ENCODE peak calls at places on chromosome 15, in seven cellular contexts. W is IMR-90, A is neuronal stem cell, F is H9, D is mesendoderm, E is mesenchymal stem cell, P is H1. S is an unnamed sample.

GRCh38 chr15:79172032-79172481 is 81.5 kb upstream of the RASGRF1 start:
- DNase-seq in F (peak), W (no peak), D (peak), E (no peak), A (no peak), P (no peak), S (peak)

GRCh38 chr15:55221090-55222011 is 24.6 kb upstream of the RSL24D1 start:
- DNase-seq in F (no peak), E (peak), D (peak), P (no peak), A (no peak), W (peak), S (peak)

GRCh38 chr15:44598066-44598465 is 61.1 kb downstream of the EIF3J start:
- DNase-seq in P (no peak), D (no peak), W (no peak), A (no peak), F (no peak), E (no peak), S (no peak)

GRCh38 chr15:91108421-91108820 is 8.4 kb downstream of the SV2B start:
- DNase-seq in F (no peak), P (no peak), W (no peak), D (no peak), A (no peak), E (no peak), S (no peak)

GRCh38 chr15:76973362-76973743 is 21.6 kb upstream of the PSTPIP1 start:
- DNase-seq in P (peak), A (peak), F (peak), E (peak), D (peak), W (peak), S (no peak)

GRCh38 chr15:63971427-63971805 is 74.9 kb downstream of the DAPK2 start:
- DNase-seq in D (peak), P (no peak), E (no peak), F (peak), A (no peak), W (no peak), S (no peak)

GRCh38 chr15:40483919-40484318 is 13.1 kb downstream of the CHST14 start:
- DNase-seq in D (no peak), E (no peak), F (no peak), A (no peak), P (no peak), W (no peak), S (no peak)

GRCh38 chr15:66053991-66054390 is 184.7 kb downstream of the RAB11A start:
- DNase-seq in P (no peak), A (no peak), F (no peak), W (no peak), E (no peak), D (no peak), S (no peak)

GRCh38 chr15:80508783-80509182 is 104.6 kb downstream of the ARNT2 start:
- DNase-seq in W (no peak), F (no peak), D (no peak), E (no peak), P (no peak), A (no peak), S (no peak)

GRCh38 chr15:41971893-41972340 is 440 bp downstream of the EHD4 start:
- DNase-seq in D (no peak), A (peak), F (no peak), P (no peak), E (no peak), W (no peak), S (no peak)

GRCh38 chr15:81155375-81156218 is 21.5 kb downstream of the CFAP161 start:
- DNase-seq in A (no peak), D (peak), P (no peak), F (no peak), W (peak), E (peak), S (peak)

GRCh38 chr15:63506537-63507035 is 2.2 kb downstream of the USP3 start:
- DNase-seq in D (no peak), A (no peak), E (peak), W (no peak), F (no peak), P (no peak), S (no peak)

GRCh38 chr15:69686626-69687025 is 234.0 kb downstream of the RPLP1 start:
- DNase-seq in F (no peak), A (no peak), W (no peak), E (no peak), P (no peak), D (no peak), S (peak)

GRCh38 chr15:22960587-22960986 is 19.6 kb downstream of the CYFIP1 start:
- DNase-seq in E (no peak), D (no peak), F (no peak), W (no peak), P (no peak), A (no peak), S (no peak)

GRCh38 chr15:45307230-45307924 is 55.3 kb downstream of the SLC28A2 start:
- DNase-seq in W (peak), E (peak), A (no peak), P (no peak), F (no peak), D (no peak), S (no peak)

GRCh38 chr15:92224843-92225242 is 168.8 kb upstream of the ST8SIA2 start:
- DNase-seq in A (no peak), D (no peak), F (no peak), E (no peak), W (no peak), P (no peak), S (no peak)

GRCh38 chr15:70892002-70892911 is at the start of the genes LRRC49 and THAP10:
- DNase-seq in E (peak), D (peak), W (peak), P (peak), F (peak), A (peak), S (peak)

GRCh38 chr15:75929799-75930565 is 26.3 kb downstream of the FBXO22 start:
- DNase-seq in F (no peak), D (no peak), P (no peak), E (no peak), A (no peak), W (no peak), S (no peak)

GRCh38 chr15:51044037-51044712 is 50.5 kb downstream of the TNFAIP8L3 start:
- DNase-seq in P (no peak), E (no peak), A (no peak), D (peak), F (no peak), W (no peak), S (no peak)

GRCh38 chr15:98126326-98127090 is 166.0 kb downstream of the ARRDC4 start:
- DNase-seq in W (no peak), D (no peak), F (no peak), E (no peak), P (no peak), A (no peak), S (no peak)

GRCh38 chr15:71336671-71337070 is 221.4 kb downstream of the THSD4 start:
- DNase-seq in A (no peak), E (no peak), F (no peak), D (peak), P (no peak), W (no peak), S (peak)

GRCh38 chr15:100601158-100601557 is 826 bp downstream of the LINS1 start:
- DNase-seq in A (no peak), D (peak), W (no peak), P (no peak), F (no peak), E (peak), S (no peak)

GRCh38 chr15:38038659-38039442 is 104.4 kb downstream of the TMCO5A start:
- DNase-seq in E (peak), W (peak), P (no peak), D (no peak), A (no peak), F (no peak), S (peak)

GRCh38 chr15:79523266-79523665 is 91.1 kb downstream of the MINAR1 start:
- DNase-seq in P (no peak), D (peak), A (no peak), E (no peak), F (no peak), W (no peak), S (no peak)

GRCh38 chr15:57994468-57995154 is 70.9 kb downstream of the ALDH1A2 start:
- DNase-seq in P (no peak), A (no peak), W (no peak), E (no peak), F (no peak), D (no peak), S (no peak)

GRCh38 chr15:27865926-27866325 is 233.2 kb downstream of the OCA2 start:
- DNase-seq in D (no peak), E (no peak), A (no peak), W (no peak), F (no peak), P (no peak), S (no peak)

GRCh38 chr15:46766021-46766420 is 951.3 kb upstream of the SEMA6D start:
- DNase-seq in A (no peak), F (no peak), E (no peak), P (no peak), D (peak), W (no peak), S (no peak)

GRCh38 chr15:62658498-62658897 is 384.0 kb upstream of the TPM1 start:
- DNase-seq in D (peak), P (no peak), E (peak), F (no peak), W (no peak), A (no peak), S (peak)

GRCh38 chr15:77853910-77854309 is 221.2 kb upstream of the LINGO1 start:
- DNase-seq in W (no peak), A (no peak), P (no peak), E (no peak), F (no peak), D (no peak), S (no peak)

GRCh38 chr15:33194237-33194636 is 277 bp downstream of the FMN1 start:
- DNase-seq in W (no peak), D (no peak), P (no peak), A (peak), E (no peak), F (no peak), S (no peak)

GRCh38 chr15:91156175-91156726 is 56.2 kb downstream of the SV2B start:
- DNase-seq in D (no peak), A (no peak), E (no peak), W (no peak), P (no peak), F (no peak), S (no peak)

GRCh38 chr15:25763954-25764353 is 99.2 kb downstream of the ATP10A start:
- DNase-seq in A (no peak), E (no peak), W (no peak), D (no peak), F (no peak), P (no peak), S (no peak)

GRCh38 chr15:68617001-68617400 is 38.2 kb downstream of the CORO2B start:
- DNase-seq in F (no peak), D (no peak), W (peak), P (no peak), A (no peak), E (peak), S (no peak)

GRCh38 chr15:57003418-57003817 is 85.0 kb downstream of the TCF12 start:
- DNase-seq in A (no peak), P (no peak), D (no peak), F (no peak), E (peak), W (peak), S (peak)

GRCh38 chr15:85527907-85528306 is 147.5 kb downstream of the AKAP13 start:
- DNase-seq in E (peak), A (no peak), F (no peak), D (peak), P (no peak), W (peak), S (peak)

GRCh38 chr15:61521961-61522360 is 292.9 kb upstream of the RORA start:
- DNase-seq in W (no peak), D (no peak), E (no peak), A (no peak), P (no peak), F (no peak), S (no peak)

DNA sequence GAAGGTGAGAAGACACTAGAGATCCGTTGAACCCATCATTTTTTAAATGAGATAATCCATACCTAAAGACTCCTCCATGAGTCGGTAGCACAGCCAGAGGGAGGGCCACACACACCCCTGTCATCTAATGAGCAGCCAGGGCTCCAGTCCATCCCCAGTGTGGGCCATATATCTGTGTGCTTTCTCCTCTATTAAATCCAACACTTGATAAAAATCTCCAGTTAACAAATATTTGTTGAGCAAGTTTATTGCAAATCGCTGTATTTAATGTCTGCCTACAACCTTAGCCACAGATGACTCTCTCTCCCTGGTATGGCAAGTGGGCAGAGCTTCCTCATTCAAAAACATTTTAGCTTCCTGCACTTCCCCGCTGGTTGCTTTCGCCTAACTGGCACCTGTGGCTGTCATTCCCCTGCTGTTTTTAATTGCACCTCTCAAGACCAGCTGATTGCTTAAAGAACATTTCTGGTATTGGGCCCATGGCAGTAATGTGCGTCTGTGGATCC is 82.8 kb downstream of the SMAD3 start:
- DNase-seq in W (peak), F (no peak), D (no peak), A (no peak), P (no peak), E (peak), S (peak)
- H3K4ac ChIP-seq in W (peak), F (no peak), D (no peak), A (no peak), P (no peak), E (peak), S (peak)

GRCh38 chr15:93835378-93835777 is 396.0 kb upstream of the MCTP2 start:
- DNase-seq in W (no peak), E (no peak), F (no peak), D (no peak), P (no peak), A (no peak), S (no peak)
- H3K4ac ChIP-seq in W (no peak), E (no peak), F (no peak), D (no peak), P (no peak), A (no peak), S (no peak)

DNA sequence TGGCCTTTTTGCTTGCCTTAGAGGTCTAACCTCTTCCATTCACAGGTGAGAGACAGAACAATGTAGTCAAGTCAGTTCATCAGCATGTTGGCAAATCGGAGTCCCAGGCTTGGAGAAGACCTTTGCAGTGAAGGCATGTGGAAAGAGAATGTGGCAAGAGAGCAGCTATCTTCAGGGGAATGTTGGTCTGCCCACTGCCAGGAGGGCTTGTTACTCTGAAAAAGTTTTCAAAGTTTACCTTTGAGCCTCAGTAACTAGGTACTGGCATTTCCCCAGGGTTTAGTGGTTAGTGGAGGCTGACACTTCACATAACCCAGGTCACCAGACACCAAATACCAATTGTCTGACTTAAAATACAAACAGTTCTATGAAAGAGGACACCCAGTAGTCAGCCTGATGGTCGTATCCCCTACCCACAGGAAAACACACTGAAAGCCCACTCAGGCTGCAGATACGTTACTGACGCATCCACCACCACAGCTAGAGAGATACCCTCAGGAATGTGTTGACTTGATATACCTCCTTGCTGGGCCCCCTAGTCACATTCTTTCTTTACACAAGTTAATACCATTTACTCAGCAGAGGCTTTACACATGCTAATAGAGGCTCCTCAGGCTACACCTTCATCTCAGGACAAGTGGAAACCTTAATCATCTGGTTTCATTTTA is 9.7 kb upstream of the ARID3B start:
- DNase-seq in W (peak), A (no peak), P (no peak), E (peak), F (peak), D (peak), S (peak)
- H3K4ac ChIP-seq in W (peak), A (no peak), P (no peak), E (no peak), F (peak), D (peak), S (no peak)

DNA sequence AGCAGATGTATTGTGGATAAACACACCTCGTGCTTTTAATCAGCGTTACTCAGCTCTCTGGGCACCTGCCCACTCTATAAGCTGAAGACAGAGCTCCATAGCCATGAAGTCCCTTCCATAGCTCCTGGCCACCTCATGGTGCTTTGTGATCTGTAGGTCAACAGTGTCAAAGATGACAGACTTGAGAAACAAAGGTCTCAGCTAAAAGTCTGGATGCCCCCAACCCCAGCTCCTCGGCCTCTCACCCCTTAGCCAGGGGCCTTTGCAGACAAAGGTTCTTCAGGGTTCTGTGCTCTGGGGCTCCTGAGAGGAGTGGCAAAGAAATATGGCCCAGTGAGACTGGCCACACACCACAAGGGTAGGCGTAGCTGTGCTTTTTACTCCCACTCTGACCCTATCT is 168.6 kb downstream of the KLF13 start:
- DNase-seq in A (no peak), F (peak), D (no peak), W (no peak), P (no peak), E (no peak), S (no peak)
- H3K4ac ChIP-seq in A (no peak), F (no peak), D (no peak), W (no peak), P (no peak), E (no peak), S (no peak)

S was measured in trophoblast cell.